ENCODE peak calls at places on chromosomes 3 and 15, in six cellular contexts. R is cardiac fibroblast, Q is AG04450, O is endodermal cell, V is fibroblast of pulmonary artery, N is GM12878. B is an unnamed sample.

GRCh38 chr15:73174171-73174570 is 121.9 kb downstream of the NEO1 start:
- DNase-seq in Q (no peak), V (no peak), R (no peak), N (no peak), O (no peak), B (no peak)

GRCh38 chr15:63772531-63772930 is 61.2 kb downstream of the HERC1 start:
- DNase-seq in V (peak; percentile 8), N (no peak), Q (no peak), R (no peak), O (no peak), B (no peak)

GRCh38 chr15:32656091-32656860 is 14.8 kb downstream of the SCG5 start:
- DNase-seq in Q (no peak), R (no peak), O (no peak), N (no peak), V (peak; percentile 36), B (no peak)

GRCh38 chr15:31585231-31585630 is 258.6 kb downstream of the KLF13 start:
- DNase-seq in N (no peak), O (no peak), R (no peak), Q (no peak), V (no peak), B (no peak)

GRCh38 chr15:31049122-31049521 is 52.4 kb downstream of the TRPM1 start:
- DNase-seq in O (no peak), R (no peak), Q (no peak), V (no peak), N (no peak), B (no peak)

GRCh38 chr3:14216257-14217048 is 37.8 kb downstream of the LSM3 start:
- DNase-seq in O (peak; percentile 95), R (peak; percentile 26), N (no peak), Q (no peak), V (peak; percentile 86), B (peak; percentile 53)

GRCh38 chr3:100263583-100263982 is 2.8 kb downstream of the TBC1D23 start:
- DNase-seq in V (no peak), Q (no peak), O (no peak), R (no peak), N (no peak), B (no peak)

GRCh38 chr3:74463515-74463914 is 150.9 kb downstream of the CNTN3 start:
- DNase-seq in R (no peak), Q (no peak), N (no peak), V (no peak), O (no peak), B (no peak)

GRCh38 chr3:75978686-75979085 is 193.3 kb upstream of the ZNF717 start:
- DNase-seq in V (peak; percentile 7), R (no peak), Q (peak; percentile 42), O (no peak), N (no peak), B (no peak)

GRCh38 chr3:122890077-122890484 is 95.2 kb downstream of the SLC49A4 start:
- DNase-seq in O (peak; percentile 88), Q (peak; percentile 4), N (peak; percentile 19), R (peak; percentile 88), V (peak; percentile 76), B (peak; percentile 29)

GRCh38 chr3:36868614-36869436 is 76.0 kb downstream of the TRANK1 start:
- DNase-seq in R (peak; percentile 77), O (peak; percentile 87), V (peak; percentile 80), Q (peak; percentile 32), N (peak; percentile 16), B (peak; percentile 47)

GRCh38 chr3:36867810-36868209 is 77.0 kb downstream of the TRANK1 start:
- DNase-seq in Q (no peak), R (no peak), O (no peak), N (no peak), V (no peak), B (no peak)

GRCh38 chr3:36875397-36875796 is 69.5 kb downstream of the TRANK1 start:
- DNase-seq in V (no peak), N (no peak), Q (no peak), O (no peak), R (no peak), B (no peak)

GRCh38 chr3:36874351-36874874 is 70.4 kb downstream of the TRANK1 start:
- DNase-seq in V (peak; percentile 7), Q (no peak), N (no peak), O (no peak), R (peak; percentile 9), B (no peak)

GRCh38 chr3:36871379-36872126 is 73.3 kb downstream of the TRANK1 start:
- DNase-seq in N (no peak), Q (no peak), O (no peak), R (no peak), V (no peak), B (no peak)
- TF ChIP-seq CTCF in N (peak; percentile 8), Q (peak; percentile 18), O (peak; percentile 54), R (no peak), V (no peak), B (no peak)

DNA sequence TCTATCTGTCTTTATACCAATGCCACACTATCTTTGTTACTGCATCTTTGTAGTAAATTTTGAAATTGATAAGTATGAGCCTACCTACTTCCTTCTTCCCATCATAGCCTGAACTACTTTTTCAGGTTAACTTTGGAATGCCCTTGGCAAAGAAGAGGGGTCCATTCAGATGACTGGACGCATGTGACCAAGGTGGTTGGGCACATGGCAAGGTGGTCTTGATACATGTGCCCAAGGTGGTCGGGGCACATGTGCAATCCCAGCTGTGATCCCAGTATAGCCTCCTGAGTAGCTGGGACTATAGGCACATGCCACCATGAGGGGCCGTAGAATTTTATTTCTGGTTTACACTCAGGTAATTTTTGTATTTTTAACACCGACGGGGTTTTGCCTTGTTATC is 330.2 kb downstream of the GABRB3 start:
- DNase-seq in Q (no peak), N (no peak), O (no peak), R (no peak), V (no peak), B (no peak)
- H3K4me3 ChIP-seq in Q (no peak overlapping the region), N (no peak overlapping the region), O (no peak overlapping the region), R (no peak overlapping the region), V (no peak overlapping the region), B (no peak overlapping the region)

DNA sequence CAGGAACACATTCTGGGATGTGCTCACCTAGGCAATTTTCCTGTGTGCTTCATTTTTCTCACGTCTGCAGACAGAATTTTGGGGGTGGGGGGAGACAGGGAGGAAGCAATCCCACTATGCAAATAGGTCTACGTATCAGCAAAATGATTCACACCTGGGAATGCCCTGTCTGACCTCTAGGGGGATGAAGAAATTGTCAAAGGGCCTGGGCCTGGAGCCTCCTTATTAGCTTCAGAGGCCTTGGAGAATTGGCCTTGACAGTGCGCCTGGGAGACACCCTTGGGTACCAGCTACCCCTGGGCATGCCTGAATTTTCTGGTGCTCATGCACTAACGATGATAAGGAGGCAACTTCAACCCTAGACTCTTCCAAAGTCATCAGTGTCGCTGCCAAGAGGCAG is 207.5 kb downstream of the CADPS start:
- DNase-seq in O (peak; percentile 78), R (no peak), N (no peak), Q (no peak), V (no peak), B (no peak)
- TF ChIP-seq CTCF in O (peak; percentile 80), R (no peak), N (peak; percentile 33), Q (no peak), V (no peak), B (no peak)

GRCh38 chr3:48595075-48595525 is at the start of gene COL7A1:
- DNase-seq in Q (no peak), V (no peak), N (no peak), R (no peak), O (no peak), B (no peak)
- H3K4me3 ChIP-seq in Q (peak within 1 kb of the TSS; percentile 65), V (peak within 1 kb of the TSS; percentile 37), N (no peak within 1 kb of the TSS), R (peak within 1 kb of the TSS; percentile 23), O (no peak within 1 kb of the TSS), B (peak within 1 kb of the TSS; percentile 35)